ENCODE peak calls at places on chromosomes 4 and X, in nine cellular contexts. K, U, S, M, B, X, R, Y and Q are unnamed samples.

GRCh38 chr4:40205259-40206198 is 8.7 kb downstream of the RHOH start:
- DNase-seq in B (no peak), S (no peak), U (no peak), M (no peak), R (peak), Y (no peak), K (no peak), X (no peak), Q (no peak)

GRCh38 chr4:80365928-80366327 is 30.4 kb downstream of the CFAP299 start:
- DNase-seq in X (no peak), M (no peak), U (no peak), R (peak), Y (peak), K (peak), S (peak), B (peak), Q (peak)

GRCh38 chr4:7513731-7514130 is 79.0 kb upstream of the PSAPL1 start:
- DNase-seq in R (no peak), B (peak), S (no peak), X (no peak), U (no peak), M (no peak), K (peak), Y (no peak), Q (peak)

GRCh38 chr4:137212601-137213000 is 319.7 kb downstream of the PCDH18 start:
- DNase-seq in X (no peak), U (no peak), B (no peak), R (no peak), M (no peak), S (no peak), Y (no peak), K (no peak), Q (no peak)

GRCh38 chr4:147822128-147822527 is 90.2 kb downstream of the ARHGAP10 start:
- DNase-seq in Y (peak), M (no peak), K (peak), X (no peak), B (no peak), R (no peak), S (no peak), U (no peak), Q (no peak)

GRCh38 chr4:150679767-150680088 is 97.8 kb downstream of the MAB21L2 start:
- DNase-seq in R (no peak), S (no peak), K (no peak), U (no peak), Y (no peak), B (no peak), M (no peak), X (no peak), Q (no peak)

GRCh38 chr4:159174645-159175147 is 71.8 kb downstream of the RAPGEF2 start:
- DNase-seq in B (peak), Y (no peak), U (no peak), M (no peak), R (no peak), S (no peak), K (no peak), X (no peak), Q (no peak)

GRCh38 chr4:189404271-189404670 is 536.4 kb upstream of the FRG1 start:
- DNase-seq in S (no peak), K (no peak), M (no peak), X (no peak), B (no peak), Y (no peak), R (no peak), U (no peak), Q (no peak)

GRCh38 chrX:148535639-148536038 is 35.2 kb downstream of the AFF2 start:
- DNase-seq in M (no peak), X (no peak), S (no peak), B (no peak), Y (no peak), U (no peak), R (no peak), K (no peak), Q (no peak)

GRCh38 chr4:153421980-153422379 is 44.2 kb upstream of the TMEM131L start:
- DNase-seq in U (no peak), S (peak), B (no peak), X (no peak), M (no peak), R (no peak), K (no peak), Y (no peak), Q (no peak)

GRCh38 chr4:169268951-169269781 is 1.6 kb downstream of the SH3RF1 start:
- DNase-seq in R (no peak), X (no peak), S (no peak), B (no peak), U (no peak), Y (no peak), M (no peak), K (peak), Q (no peak)

GRCh38 chr4:108762559-108763225 is at the start of gene ETNPPL:
- DNase-seq in Y (peak), X (peak), K (peak), U (peak), M (no peak), R (no peak), B (peak), S (peak), Q (no peak)

GRCh38 chr4:88033309-88033708 is 25.9 kb downstream of the PKD2 start:
- DNase-seq in K (peak), M (no peak), X (no peak), U (no peak), Y (no peak), S (peak), B (peak), R (no peak), Q (peak)

GRCh38 chrX:10414872-10415703 is 205.3 kb downstream of the MID1 start:
- DNase-seq in B (no peak), S (no peak), X (no peak), M (no peak), K (no peak), R (no peak), U (no peak), Y (no peak), Q (no peak)

GRCh38 chr4:87079967-87080366 is 140.5 kb downstream of the KLHL8 start:
- DNase-seq in B (no peak), U (no peak), R (no peak), M (no peak), Y (no peak), X (no peak), S (no peak), K (no peak), Q (no peak)

GRCh38 chrX:38768079-38768478 is 33.2 kb upstream of the MID1IP1 start:
- DNase-seq in Y (no peak), R (no peak), K (no peak), X (no peak), S (peak), B (peak), M (no peak), U (no peak), Q (no peak)

GRCh38 chr4:74109116-74109791 is 10.3 kb upstream of the CXCL2 start:
- DNase-seq in X (no peak), R (no peak), S (no peak), U (no peak), M (no peak), B (peak), K (peak), Y (no peak), Q (peak)

GRCh38 chr4:10106421-10107039 is 10.1 kb downstream of the WDR1 start:
- DNase-seq in X (peak), Y (no peak), U (no peak), K (peak), B (peak), R (no peak), S (no peak), M (peak), Q (peak)

GRCh38 chrX:40709395-40709794 is 25.9 kb downstream of the MED14 start:
- DNase-seq in R (no peak), S (no peak), U (no peak), M (no peak), K (no peak), Y (no peak), X (no peak), B (no peak), Q (no peak)

GRCh38 chr4:127503111-127503510 is 129.6 kb upstream of the INTU start:
- DNase-seq in K (no peak), Y (no peak), B (no peak), R (no peak), U (no peak), X (no peak), S (no peak), M (no peak), Q (no peak)

GRCh38 chr4:97662133-97662532 is 481.1 kb downstream of the STPG2 start:
- DNase-seq in S (no peak), X (no peak), R (no peak), M (no peak), U (no peak), B (no peak), Y (no peak), K (no peak), Q (no peak)

GRCh38 chrX:120769576-120770341 is 105.9 kb downstream of the CT47B1 start:
- DNase-seq in R (no peak), Y (no peak), U (no peak), X (no peak), S (no peak), K (peak), B (peak), M (no peak), Q (no peak)

GRCh38 chr4:68132342-68132741 is 2.7 kb upstream of the TMPRSS11F start:
- DNase-seq in M (no peak), Y (no peak), R (no peak), U (no peak), K (no peak), S (no peak), B (no peak), X (no peak), Q (no peak)

GRCh38 chrX:104270916-104271512 is 16.3 kb upstream of the ESX1 start:
- DNase-seq in M (no peak), S (no peak), K (peak), R (no peak), B (peak), Y (no peak), X (no peak), U (no peak), Q (peak)

GRCh38 chr4:94446386-94446785 is 5.4 kb upstream of the PDLIM5 start:
- DNase-seq in M (no peak), B (no peak), R (no peak), S (no peak), Y (no peak), K (no peak), X (no peak), U (no peak), Q (no peak)

DNA sequence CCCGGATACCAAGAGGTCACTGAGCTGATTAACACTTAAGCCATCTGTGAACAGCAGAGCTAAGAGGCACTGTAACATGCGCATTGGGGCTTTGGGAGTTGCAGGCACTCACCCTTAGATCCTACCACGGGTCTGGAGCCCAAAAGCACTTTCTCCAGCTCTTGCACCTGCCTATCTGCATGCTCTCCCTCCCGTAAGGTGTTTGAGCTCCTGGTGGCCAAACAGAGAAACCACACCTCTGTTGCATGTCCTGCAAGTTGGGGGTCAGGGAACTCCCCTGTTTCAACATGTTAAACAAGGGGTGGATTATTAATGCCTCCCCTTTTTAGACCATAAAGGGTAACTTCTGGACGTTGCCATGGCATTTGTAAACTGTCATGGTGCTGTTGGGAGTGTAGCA is 49.8 kb downstream of the GYPA start:
- DNase-seq in M (no peak), K (no peak), U (no peak), Y (no peak), B (no peak), X (no peak), R (no peak), S (no peak), Q (no peak)
- TF ChIP-seq CTCF in M (no peak), K (no peak), U (no peak), Y (no peak), B (no peak), X (no peak), R (no peak), S (no peak), Q (no peak)

GRCh38 chr4:125838924-125839323 is 524.2 kb downstream of the FAT4 start:
- DNase-seq in U (no peak), X (no peak), S (no peak), K (no peak), R (no peak), B (no peak), M (no peak), Y (no peak), Q (no peak)

GRCh38 chr4:125837493-125838238 is 522.9 kb downstream of the FAT4 start:
- DNase-seq in S (no peak), M (no peak), R (no peak), B (no peak), K (no peak), Y (no peak), X (no peak), U (no peak), Q (no peak)

GRCh38 chr4:125832161-125832560 is 517.4 kb downstream of the FAT4 start:
- DNase-seq in R (no peak), B (no peak), U (no peak), K (no peak), S (no peak), Y (no peak), X (no peak), M (no peak), Q (no peak)

GRCh38 chr4:125838239-125838601 is 523.5 kb downstream of the FAT4 start:
- DNase-seq in K (no peak), M (no peak), X (no peak), U (no peak), R (no peak), Y (no peak), B (no peak), S (no peak), Q (no peak)

GRCh38 chr4:125836597-125837195 is 521.9 kb downstream of the FAT4 start:
- DNase-seq in R (no peak), X (no peak), B (peak), U (no peak), K (no peak), Y (no peak), M (no peak), S (no peak), Q (no peak)
- TF ChIP-seq CTCF in R (no peak), X (no peak), B (no peak), U (no peak), K (no peak), Y (no peak), M (no peak), S (no peak), Q (no peak)

DNA sequence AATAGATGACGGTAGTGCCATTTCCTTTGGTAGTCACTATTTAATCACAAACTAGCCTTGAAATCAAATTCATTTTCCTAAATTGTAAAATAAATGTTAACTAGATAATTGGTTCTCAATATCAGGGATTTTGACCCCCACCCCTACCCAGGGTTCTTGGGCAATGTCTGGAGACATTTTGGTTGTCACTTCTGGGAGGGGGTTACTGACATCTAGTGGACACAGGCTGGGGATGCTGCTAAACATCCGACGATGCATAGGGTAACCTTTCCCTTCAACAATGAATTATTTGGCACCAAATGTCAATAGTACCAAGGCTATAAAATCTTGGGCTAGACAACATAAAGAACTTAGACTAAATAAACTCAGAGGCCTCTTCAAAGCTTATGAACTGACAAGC is 285.8 kb upstream of the TRPC5 start:
- DNase-seq in U (no peak), Y (no peak), M (no peak), X (no peak), R (no peak), K (no peak), B (no peak), S (no peak), Q (no peak)
- TF ChIP-seq CTCF in U (no peak), Y (no peak), M (no peak), X (no peak), R (peak), K (no peak), B (peak), S (peak), Q (no peak)

DNA sequence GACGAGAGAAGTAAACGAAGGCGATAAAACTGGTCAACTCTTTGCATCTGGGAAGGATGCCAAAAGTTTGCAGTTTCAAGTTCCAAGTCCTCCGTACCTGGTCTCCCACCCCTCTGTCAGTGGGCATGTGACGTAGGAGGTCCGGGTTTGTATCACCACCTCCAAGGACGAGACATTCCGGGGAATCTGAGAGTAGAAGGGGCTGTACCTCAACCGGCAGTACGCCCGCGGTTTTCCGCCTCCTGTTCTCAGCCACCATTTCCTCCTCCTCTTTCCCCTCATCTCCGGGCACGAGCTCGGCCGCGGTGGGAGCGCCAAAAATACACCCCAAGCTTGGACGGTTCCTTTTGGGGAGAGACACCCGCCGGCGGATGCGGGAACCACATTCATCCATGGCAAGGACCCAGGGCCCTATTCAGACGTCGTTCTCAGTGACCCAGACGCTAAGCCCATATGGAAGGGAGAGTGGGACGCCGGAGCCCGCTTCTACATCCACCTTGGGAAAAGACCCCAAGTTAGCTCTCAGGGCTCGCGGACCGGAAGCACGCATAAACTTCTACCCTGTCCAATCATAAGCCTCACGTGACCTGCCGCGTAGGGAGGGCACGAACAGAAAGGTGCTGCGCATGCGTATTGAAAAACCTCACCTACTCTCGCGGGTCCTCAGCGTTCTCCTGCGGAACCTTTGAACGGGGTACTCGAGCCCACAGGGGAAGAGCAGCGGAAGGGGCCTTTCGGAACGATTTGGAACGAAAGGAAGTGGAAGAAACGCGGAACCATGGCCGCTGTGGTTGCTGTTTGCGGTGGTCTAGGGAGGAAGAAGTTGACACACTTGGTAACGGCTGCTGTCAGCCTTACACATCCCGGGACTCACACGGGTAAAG is at the start of the genes HELQ and MRPS18C:
- DNase-seq in U (peak), K (peak), M (peak), Y (peak), R (peak), X (peak), B (peak), S (peak), Q (peak)
- TF ChIP-seq CTCF in U (no peak), K (no peak), M (no peak), Y (peak), R (no peak), X (peak), B (peak), S (no peak), Q (no peak)

GRCh38 chrX:6021316-6022091 is 207.2 kb downstream of the NLGN4X start:
- DNase-seq in S (peak), K (peak), U (no peak), M (no peak), B (peak), Y (no peak), R (no peak), X (no peak), Q (no peak)
- TF ChIP-seq CTCF in S (peak), K (no peak), U (peak), M (no peak), B (peak), Y (peak), R (peak), X (peak), Q (peak)

DNA sequence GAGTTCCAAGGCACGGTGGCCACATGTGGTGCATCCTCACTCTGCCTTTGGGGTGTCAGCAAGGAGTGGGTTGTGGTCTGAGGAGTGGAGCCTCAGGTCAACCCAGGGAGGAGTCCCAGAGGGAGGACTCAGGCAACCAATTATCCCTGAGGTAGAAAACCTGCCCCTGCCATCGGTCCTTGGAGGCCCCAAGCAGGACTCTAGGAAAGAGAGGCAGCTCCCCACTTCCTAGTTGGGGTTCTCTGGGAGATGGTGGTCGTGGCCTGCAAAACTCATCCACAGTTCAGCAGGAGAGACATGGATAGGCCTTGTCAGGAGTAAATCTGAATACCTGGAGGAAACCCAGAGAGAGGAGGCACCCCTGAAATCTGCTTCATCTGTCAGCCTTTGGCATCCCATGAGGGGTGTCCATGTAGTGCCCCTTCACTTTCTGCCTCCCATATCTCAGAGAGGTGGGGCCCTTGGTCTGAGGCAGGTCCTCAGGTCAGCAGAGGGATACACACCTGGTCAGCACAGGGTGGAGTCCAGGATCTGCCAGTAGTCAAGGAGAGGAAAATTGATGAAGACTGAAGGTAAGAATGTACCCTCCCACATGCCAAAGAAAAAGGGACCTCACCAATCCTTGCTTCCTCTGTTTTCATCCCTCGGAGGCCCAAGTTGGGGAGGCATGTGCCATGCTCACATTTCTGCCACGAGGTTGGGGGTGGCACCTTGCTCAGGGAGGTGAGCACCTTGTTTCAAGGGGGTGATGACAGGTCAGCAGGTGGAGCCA is 1.6 kb downstream of the MAGEA11 start:
- DNase-seq in Y (no peak), M (no peak), K (no peak), R (no peak), U (no peak), S (no peak), X (no peak), B (no peak), Q (no peak)
- TF ChIP-seq CTCF in Y (no peak), M (no peak), K (no peak), R (no peak), U (no peak), S (no peak), X (no peak), B (no peak), Q (no peak)

DNA sequence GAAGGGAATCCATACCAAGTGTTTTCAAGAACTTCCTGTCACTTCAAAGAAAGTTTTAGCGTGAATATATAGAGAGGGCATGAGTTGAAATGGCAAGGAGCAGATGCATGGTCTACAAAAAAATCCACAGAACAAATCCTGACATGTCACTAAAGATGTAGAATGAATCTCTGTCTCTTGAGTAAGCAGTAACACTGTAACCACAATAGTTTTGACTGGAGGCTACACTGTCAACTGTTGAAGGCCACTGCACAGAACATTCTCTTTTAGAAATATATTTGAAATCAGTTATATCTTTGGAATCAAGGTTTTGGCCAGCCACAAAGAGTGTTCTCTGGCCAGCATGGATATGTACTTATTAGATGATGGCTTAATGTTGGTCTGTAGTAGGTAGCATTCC is 83.8 kb downstream of the VCX3B start:
- DNase-seq in M (no peak), S (no peak), R (no peak), B (no peak), Y (no peak), U (no peak), X (no peak), K (no peak), Q (no peak)
- TF ChIP-seq CTCF in M (no peak), S (no peak), R (no peak), B (no peak), Y (no peak), U (no peak), X (no peak), K (no peak), Q (no peak)

GRCh38 chrX:55357236-55357635 is 92.5 kb upstream of the PAGE3 start:
- DNase-seq in S (no peak), R (no peak), K (no peak), B (no peak), Y (no peak), M (no peak), X (no peak), U (no peak), Q (no peak)
- TF ChIP-seq CTCF in S (no peak), R (no peak), K (no peak), B (no peak), Y (no peak), M (no peak), X (no peak), U (no peak), Q (no peak)